ENCODE peak calls at places on chromosome 4, in nine cellular contexts. I, X, V, E, Z, S, D, J and C are unnamed samples.

GRCh38 chr4:88107406-88108107 is 50.9 kb downstream of the ABCG2 start:
- DNase-seq in I (no peak), X (peak), V (no peak), E (peak), Z (peak), S (peak), D (no peak), J (no peak), C (peak)

GRCh38 chr4:184617611-184618196 is 31.5 kb downstream of the CASP3 start:
- DNase-seq in I (no peak), X (no peak), V (no peak), E (no peak), Z (no peak), S (no peak), D (no peak), J (no peak), C (no peak)

GRCh38 chr4:153495480-153496206 is 29.5 kb downstream of the TMEM131L start:
- DNase-seq in I (no peak), X (no peak), V (no peak), E (no peak), Z (peak), S (no peak), D (no peak), J (no peak), C (no peak)

GRCh38 chr4:181845617-181846016 is 397.6 kb upstream of the TENM3 start:
- DNase-seq in I (no peak), X (no peak), V (no peak), E (no peak), Z (no peak), S (no peak), D (no peak), J (no peak), C (no peak)

GRCh38 chr4:109385260-109385659 is 48.4 kb upstream of the SEC24B start:
- DNase-seq in I (no peak), X (no peak), V (no peak), E (no peak), Z (no peak), S (no peak), D (no peak), J (no peak), C (no peak)

GRCh38 chr4:174873931-174874330 is 44.2 kb upstream of the ADAM29 start:
- DNase-seq in I (no peak), X (peak), V (no peak), E (no peak), Z (peak), S (peak), D (peak), J (no peak), C (peak)

GRCh38 chr4:97081951-97082350 is 1061.3 kb downstream of the STPG2 start:
- DNase-seq in I (no peak), X (no peak), V (no peak), E (no peak), Z (no peak), S (no peak), D (no peak), J (no peak), C (no peak)

GRCh38 chr4:71520308-71520707 is 181.5 kb downstream of the SLC4A4 start:
- DNase-seq in I (no peak), X (no peak), V (no peak), E (no peak), Z (peak), S (no peak), D (no peak), J (no peak), C (no peak)

GRCh38 chr4:16289872-16290554 is 63.7 kb upstream of the TAPT1 start:
- DNase-seq in I (no peak), X (peak), V (peak), E (peak), Z (peak), S (peak), D (peak), J (no peak), C (peak)

GRCh38 chr4:16897991-16898827 is at the start of gene LDB2:
- DNase-seq in I (peak), X (no peak), V (peak), E (peak), Z (no peak), S (no peak), D (no peak), J (no peak), C (no peak)

GRCh38 chr4:125387770-125388169 is 73.0 kb downstream of the FAT4 start:
- DNase-seq in I (no peak), X (no peak), V (no peak), E (no peak), Z (no peak), S (no peak), D (no peak), J (no peak), C (no peak)

GRCh38 chr4:104906274-104906673 is 240.4 kb upstream of the TET2 start:
- DNase-seq in I (no peak), X (no peak), V (no peak), E (no peak), Z (no peak), S (no peak), D (no peak), J (no peak), C (no peak)

GRCh38 chr4:8199594-8200301 is 658 bp downstream of the SH3TC1 start:
- DNase-seq in I (no peak), X (no peak), V (no peak), E (peak), Z (no peak), S (no peak), D (no peak), J (no peak), C (no peak)

GRCh38 chr4:4387531-4388311 is 819 bp downstream of the NSG1 start:
- DNase-seq in I (no peak), X (no peak), V (no peak), E (no peak), Z (no peak), S (no peak), D (no peak), J (no peak), C (no peak)

GRCh38 chr4:76782837-76783236 is 115.1 kb downstream of the SOWAHB start:
- DNase-seq in I (no peak), X (no peak), V (no peak), E (no peak), Z (peak), S (no peak), D (peak), J (no peak), C (no peak)